ENCODE peak calls at places on chromosomes 2 and 18, in eight cellular contexts. K, X, E, J, Y, G, O and C are unnamed samples. For H3K36me3 and H3K4me1, the result is how much of the 10 kb centered on the place peaks cover.

GRCh38 chr2:10139536-10139935 is 17.0 kb downstream of the RRM2 start:
- DNase-seq in K (no peak), X (no peak), E (no peak), J (no peak), Y (no peak), G (no peak), O (no peak), C (no peak)

GRCh38 chr2:132426033-132426432 is 9.4 kb downstream of the GPR39 start:
- DNase-seq in K (no peak), X (no peak), E (no peak), J (no peak), Y (no peak), G (no peak), O (no peak), C (no peak)

GRCh38 chr2:196431957-196432356 is 207.6 kb upstream of the CCDC150 start:
- DNase-seq in K (no peak), X (no peak), E (no peak), J (no peak), Y (no peak), G (no peak), O (no peak), C (no peak)

GRCh38 chr18:65298422-65298821 is 452.4 kb upstream of the CDH7 start:
- DNase-seq in K (no peak), X (no peak), E (no peak), J (no peak), Y (no peak), G (no peak), O (no peak), C (no peak)

GRCh38 chr2:124973396-124973795 is 948.3 kb downstream of the CNTNAP5 start:
- DNase-seq in K (no peak), X (no peak), E (no peak), J (no peak), Y (no peak), G (peak), O (no peak), C (no peak)

GRCh38 chr18:70245941-70246537 is 40.6 kb upstream of the RTTN start:
- DNase-seq in K (no peak), X (no peak), E (no peak), J (no peak), Y (no peak), G (no peak), O (no peak), C (no peak)

GRCh38 chr2:128445533-128445900 is 126.8 kb upstream of the HS6ST1 start:
- DNase-seq in K (no peak), X (no peak), E (peak), J (no peak), Y (no peak), G (no peak), O (peak), C (no peak)

GRCh38 chr2:226126104-226126503 is 673.5 kb downstream of the IRS1 start:
- DNase-seq in K (no peak), X (no peak), E (no peak), J (no peak), Y (no peak), G (no peak), O (no peak), C (no peak)

GRCh38 chr2:207166349-207167128 is 791 bp upstream of the KLF7 start:
- DNase-seq in K (peak), X (peak), E (peak), J (peak), Y (peak), G (peak), O (peak), C (peak)

GRCh38 chr18:46680784-46681695 is 24.0 kb upstream of the LOXHD1 start:
- DNase-seq in K (no peak), X (no peak), E (no peak), J (no peak), Y (no peak), G (no peak), O (no peak), C (no peak)

GRCh38 chr2:158637357-158637756 is 157.8 kb upstream of the DAPL1 start:
- DNase-seq in K (no peak), X (no peak), E (no peak), J (no peak), Y (no peak), G (no peak), O (no peak), C (no peak)

GRCh38 chr2:225865468-225865867 is 466.0 kb downstream of the NYAP2 start:
- DNase-seq in K (no peak), X (no peak), E (no peak), J (no peak), Y (no peak), G (no peak), O (no peak), C (no peak)

GRCh38 chr2:62427146-62427545 is 78.8 kb downstream of the TMEM17 start:
- DNase-seq in K (no peak), X (no peak), E (no peak), J (no peak), Y (no peak), G (no peak), O (no peak), C (no peak)

GRCh38 chr2:196046123-196046917 is 22.3 kb downstream of the DNAH7 start:
- DNase-seq in K (no peak), X (no peak), E (no peak), J (no peak), Y (no peak), G (no peak), O (no peak), C (no peak)

GRCh38 chr2:239181074-239181581 is 219.7 kb downstream of the HDAC4 start:
- DNase-seq in K (no peak), X (no peak), E (peak), J (no peak), Y (no peak), G (no peak), O (no peak), C (peak)

GRCh38 chr2:74499269-74499939 is at the start of gene LBX2:
- DNase-seq in K (no peak), X (no peak), E (no peak), J (no peak), Y (no peak), G (no peak), O (no peak), C (no peak)

GRCh38 chr18:4858378-4859127 is 338.5 kb downstream of the AKAIN1 start:
- DNase-seq in K (no peak), X (no peak), E (no peak), J (no peak), Y (no peak), G (no peak), O (no peak), C (no peak)

GRCh38 chr2:37456479-37456878 is 112.0 kb downstream of the QPCT start:
- DNase-seq in K (no peak), X (peak), E (no peak), J (no peak), Y (no peak), G (no peak), O (no peak), C (peak)

GRCh38 chr18:22734103-22734661 is 198.9 kb upstream of the RBBP8 start:
- DNase-seq in K (no peak), X (no peak), E (no peak), J (no peak), Y (no peak), G (no peak), O (no peak), C (no peak)

GRCh38 chr2:237752761-237753165 is 45.8 kb upstream of the RBM44 start:
- DNase-seq in K (no peak), X (no peak), E (no peak), J (no peak), Y (no peak), G (no peak), O (no peak), C (no peak)

GRCh38 chr18:23703057-23703986 is 14.1 kb downstream of the LAMA3 start:
- DNase-seq in K (no peak), X (peak), E (peak), J (no peak), Y (no peak), G (peak), O (no peak), C (no peak)

GRCh38 chr2:222318712-222319575 is 20.1 kb upstream of the PAX3 start:
- DNase-seq in K (no peak), X (no peak), E (no peak), J (peak), Y (no peak), G (peak), O (no peak), C (peak)

GRCh38 chr2:65071499-65072180 is 15.4 kb downstream of the CEP68 start:
- DNase-seq in K (no peak), X (no peak), E (peak), J (no peak), Y (no peak), G (peak), O (no peak), C (no peak)

GRCh38 chr2:172373761-172374160 is 53.6 kb upstream of the ITGA6 start:
- DNase-seq in K (no peak), X (no peak), E (no peak), J (no peak), Y (no peak), G (no peak), O (no peak), C (no peak)

GRCh38 chr2:212842544-212843185 is 304.1 kb upstream of the ERBB4 start:
- DNase-seq in K (no peak), X (no peak), E (no peak), J (no peak), Y (no peak), G (no peak), O (no peak), C (no peak)

GRCh38 chr18:26457611-26458350 is 90.6 kb downstream of the KCTD1 start:
- DNase-seq in K (no peak), X (no peak), E (no peak), J (no peak), Y (no peak), G (no peak), O (no peak), C (no peak)

GRCh38 chr2:147045113-147045512 is 799.7 kb upstream of the ACVR2A start:
- DNase-seq in K (peak), X (peak), E (peak), J (no peak), Y (no peak), G (peak), O (no peak), C (no peak)

GRCh38 chr2:218161639-218162038 is 5.1 kb downstream of the CXCR1 start:
- DNase-seq in K (no peak), X (no peak), E (no peak), J (no peak), Y (no peak), G (no peak), O (no peak), C (no peak)

GRCh38 chr2:207459990-207460757 is 69.6 kb upstream of the CREB1 start:
- DNase-seq in K (no peak), X (no peak), E (no peak), J (no peak), Y (no peak), G (no peak), O (no peak), C (no peak)

GRCh38 chr2:38465789-38466127 is 88.7 kb upstream of the ATL2 start:
- DNase-seq in K (peak), X (peak), E (no peak), J (no peak), Y (no peak), G (peak), O (peak), C (no peak)

GRCh38 chr2:23427976-23428375 is 43.0 kb downstream of the KLHL29 start:
- DNase-seq in K (no peak), X (no peak), E (no peak), J (no peak), Y (no peak), G (no peak), O (no peak), C (no peak)

GRCh38 chr18:37019157-37019571 is 190.2 kb downstream of the KIAA1328 start:
- DNase-seq in K (no peak), X (no peak), E (no peak), J (no peak), Y (no peak), G (peak), O (no peak), C (no peak)

GRCh38 chr2:129482626-129483025 is 496.8 kb upstream of the RAB6C start:
- DNase-seq in K (no peak), X (no peak), E (no peak), J (no peak), Y (no peak), G (no peak), O (no peak), C (no peak)

GRCh38 chr2:96549967-96550786 is 13.6 kb downstream of the ARID5A start:
- DNase-seq in K (no peak), X (no peak), E (no peak), J (no peak), Y (no peak), G (peak), O (peak), C (no peak)

GRCh38 chr2:127356531-127356930 is 31.2 kb downstream of the MAP3K2 start:
- DNase-seq in K (no peak), X (no peak), E (no peak), J (no peak), Y (no peak), G (no peak), O (no peak), C (no peak)

GRCh38 chr2:218984239-218985020 is 554 bp downstream of the FEV start:
- DNase-seq in K (no peak), X (no peak), E (no peak), J (no peak), Y (no peak), G (peak), O (no peak), C (peak)

DNA sequence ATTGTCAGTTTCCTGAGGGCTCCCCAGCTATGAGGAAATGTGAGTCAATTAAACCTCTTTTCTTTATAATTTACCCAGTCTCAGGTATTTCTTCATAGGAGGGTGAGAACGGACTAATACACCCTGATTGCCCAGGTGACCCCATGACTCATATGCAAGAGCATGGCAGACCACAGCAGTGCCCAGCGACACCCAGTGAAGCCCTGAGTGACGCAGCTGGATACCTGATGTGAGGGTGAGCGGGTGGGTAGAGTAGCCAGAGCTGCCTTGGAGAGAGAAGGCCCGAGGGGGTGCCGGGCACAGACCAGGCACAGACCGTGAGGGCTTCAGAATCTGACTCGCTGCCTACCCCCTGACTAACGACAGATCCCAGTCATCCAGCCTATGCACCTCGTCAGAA is 15.4 kb downstream of the ALPG start:
- DNase-seq in K (no peak), X (no peak), E (no peak), J (no peak), Y (no peak), G (no peak), O (no peak), C (no peak)
- H3K4me3 ChIP-seq in K (no peak), X (no peak), E (no peak), J (no peak), Y (no peak), G (no peak), O (no peak), C (no peak)

GRCh38 chr2:27636766-27637165 is 7.9 kb downstream of the GPN1 start:
- DNase-seq in K (no peak), X (no peak), E (no peak), J (no peak), Y (no peak), G (no peak), O (no peak), C (no peak)
- H3K36me3 ChIP-seq in K (half or more), X (half or more), E (under half), J (half or more), Y (under half), G (under half), O (half or more), C (under half)

GRCh38 chr18:31632356-31632755 is 40.7 kb downstream of the TTR start:
- DNase-seq in K (no peak), X (no peak), E (no peak), J (no peak), Y (no peak), G (no peak), O (no peak), C (no peak)

GRCh38 chr18:31633416-31634330 is 42.0 kb downstream of the TTR start:
- DNase-seq in K (no peak), X (no peak), E (no peak), J (no peak), Y (no peak), G (no peak), O (no peak), C (no peak)

GRCh38 chr18:31630549-31630948 is 38.9 kb downstream of the TTR start:
- DNase-seq in K (no peak), X (no peak), E (no peak), J (no peak), Y (no peak), G (no peak), O (no peak), C (no peak)

GRCh38 chr18:31634331-31634713 is 42.6 kb downstream of the TTR start:
- DNase-seq in K (no peak), X (no peak), E (no peak), J (no peak), Y (no peak), G (no peak), O (no peak), C (no peak)

DNA sequence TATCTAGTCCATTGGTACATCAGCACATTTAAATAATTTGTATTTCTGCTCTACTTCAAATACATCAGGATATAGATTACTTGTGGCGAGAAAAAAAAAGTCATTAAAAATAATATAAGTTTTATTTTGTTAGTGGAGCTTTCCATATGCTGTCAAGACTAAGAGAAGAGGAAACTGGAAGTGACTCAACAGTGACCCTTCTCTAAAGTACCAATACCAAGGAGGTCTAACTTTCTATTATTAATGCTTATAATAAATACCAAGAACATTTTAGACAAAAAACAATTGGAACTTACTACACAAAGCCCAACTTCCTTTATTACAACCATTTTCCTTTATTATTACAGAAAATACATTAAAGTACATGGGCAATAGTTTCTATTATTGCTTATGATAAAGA is 39.8 kb downstream of the TTR start:
- DNase-seq in K (no peak), X (no peak), E (no peak), J (no peak), Y (no peak), G (no peak), O (no peak), C (no peak)
- H3K4me1 ChIP-seq in K (under half), X (under half), E (under half), J (under half), Y (under half), G (under half), O (under half), C (under half)

GRCh38 chr2:109316091-109316490 is 187.1 kb downstream of the SH3RF3 start:
- DNase-seq in K (no peak), X (no peak), E (no peak), J (no peak), Y (no peak), G (no peak), O (no peak), C (no peak)

GRCh38 chr2:109320195-109320935 is 191.4 kb downstream of the SH3RF3 start:
- DNase-seq in K (no peak), X (no peak), E (no peak), J (no peak), Y (no peak), G (no peak), O (no peak), C (no peak)

GRCh38 chr2:109318150-109318948 is 189.3 kb downstream of the SH3RF3 start:
- DNase-seq in K (peak), X (no peak), E (peak), J (no peak), Y (peak), G (peak), O (peak), C (peak)

GRCh38 chr2:109318949-109319342 is 189.9 kb downstream of the SH3RF3 start:
- DNase-seq in K (no peak), X (no peak), E (no peak), J (no peak), Y (no peak), G (no peak), O (no peak), C (no peak)

DNA sequence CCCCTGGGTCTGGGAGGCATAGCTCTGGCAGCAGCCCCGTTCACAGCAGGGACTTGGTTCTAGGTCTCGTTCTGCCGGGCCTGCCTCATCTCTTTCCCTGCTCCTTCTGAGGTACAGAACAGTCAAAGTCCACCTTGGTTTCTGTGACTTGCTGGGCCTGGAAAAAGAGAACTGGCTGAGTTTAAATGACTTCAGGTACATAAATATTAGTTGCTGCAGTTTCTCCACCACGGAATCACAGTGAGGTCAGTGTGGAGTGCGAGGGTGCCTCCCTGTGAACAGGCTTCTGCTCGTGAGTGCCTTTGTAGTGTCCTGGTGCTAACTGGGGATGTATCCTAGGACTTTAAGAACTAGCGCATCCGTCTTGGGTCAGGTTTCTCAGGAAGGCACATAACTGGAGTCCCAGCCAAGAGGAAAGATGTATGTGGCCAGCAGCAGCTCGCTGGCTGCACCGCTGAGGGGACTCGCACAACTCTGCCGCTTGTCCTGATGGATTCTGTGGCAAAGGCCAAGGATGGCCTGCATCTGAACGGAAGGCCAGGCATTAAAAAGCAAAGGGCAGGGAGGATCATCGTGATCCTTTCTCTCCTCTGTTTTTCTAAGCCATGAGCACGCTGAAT is 188.6 kb downstream of the SH3RF3 start:
- DNase-seq in K (no peak), X (no peak), E (no peak), J (no peak), Y (no peak), G (no peak), O (no peak), C (no peak)
- H3K4me3 ChIP-seq in K (no peak), X (no peak), E (no peak), J (no peak), Y (no peak), G (no peak), O (peak), C (no peak)

DNA sequence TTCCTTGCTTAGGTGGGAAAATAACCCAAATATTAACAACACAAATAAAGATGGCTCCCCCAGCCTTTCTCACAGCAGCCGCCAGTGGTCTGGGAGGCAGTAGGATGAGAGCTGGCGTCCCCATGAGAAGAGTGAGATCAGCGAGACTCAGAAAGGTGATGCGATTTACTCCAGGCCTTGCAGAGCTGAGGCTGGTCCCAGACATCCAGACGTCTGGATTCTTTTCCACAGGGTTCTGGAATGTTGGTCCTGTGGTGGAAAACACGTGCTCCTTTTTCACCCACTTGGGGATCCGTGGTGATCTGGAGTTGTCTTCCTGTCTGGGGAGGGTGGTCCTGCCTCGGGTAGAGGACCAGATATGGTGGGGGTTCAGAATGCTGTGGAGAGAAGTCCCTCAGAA is 190.6 kb downstream of the CTIF start:
- DNase-seq in K (no peak), X (no peak), E (no peak), J (no peak), Y (no peak), G (no peak), O (no peak), C (peak)
- H3K36me3 ChIP-seq in K (under half), X (under half), E (under half), J (under half), Y (under half), G (under half), O (under half), C (under half)

GRCh38 chr18:75659535-75660023 is 232.1 kb upstream of the SMIM21 start:
- DNase-seq in K (no peak), X (no peak), E (no peak), J (no peak), Y (no peak), G (no peak), O (no peak), C (no peak)

GRCh38 chr18:75654928-75655745 is 227.6 kb upstream of the SMIM21 start:
- DNase-seq in K (no peak), X (no peak), E (peak), J (no peak), Y (no peak), G (peak), O (no peak), C (no peak)

GRCh38 chr18:75658330-75658729 is 230.8 kb upstream of the SMIM21 start:
- DNase-seq in K (no peak), X (no peak), E (no peak), J (no peak), Y (no peak), G (no peak), O (no peak), C (no peak)

GRCh38 chr18:75660932-75661331 is 233.4 kb upstream of the SMIM21 start:
- DNase-seq in K (no peak), X (no peak), E (no peak), J (no peak), Y (no peak), G (no peak), O (no peak), C (no peak)

GRCh38 chr18:75656035-75656434 is 228.5 kb upstream of the SMIM21 start:
- DNase-seq in K (no peak), X (no peak), E (no peak), J (no peak), Y (no peak), G (no peak), O (no peak), C (no peak)
- H3K4me1 ChIP-seq in K (under half), X (under half), E (under half), J (under half), Y (under half), G (under half), O (under half), C (under half)